ENCODE peak calls at places on chromosomes 5 and 9, in six cellular contexts. One of them, this sample, is unnamed.

GRCh38 chr9:34457266-34458012 is 931 bp downstream of the FAM219A start:
- DNase-seq in IMR-90: peak; percentile 77
- DNase-seq in upper lobe of left lung: peak; percentile 66
- DNase-seq in HCT116: no peak
- DNase-seq in sigmoid colon: peak; percentile 90
- DNase-seq in body of pancreas: peak; percentile 75
- DNase-seq in this sample: peak; percentile 56

GRCh38 chr5:138449501-138450239 is 10.8 kb downstream of the REEP2 start:
- DNase-seq in upper lobe of left lung: peak; percentile 92
- DNase-seq in HCT116: peak; percentile 52
- DNase-seq in sigmoid colon: peak; percentile 95
- DNase-seq in IMR-90: peak; percentile 75
- DNase-seq in body of pancreas: peak; percentile 90
- DNase-seq in this sample: peak; percentile 90

GRCh38 chr5:37847978-37848425 is 8.2 kb upstream of the GDNF start:
- DNase-seq in upper lobe of left lung: no peak
- DNase-seq in HCT116: no peak
- DNase-seq in body of pancreas: no peak
- DNase-seq in sigmoid colon: no peak
- DNase-seq in IMR-90: peak; percentile 77
- DNase-seq in this sample: no peak

GRCh38 chr5:116652903-116653302 is 78.3 kb upstream of the SEMA6A start:
- DNase-seq in HCT116: no peak
- DNase-seq in IMR-90: no peak
- DNase-seq in upper lobe of left lung: no peak
- DNase-seq in body of pancreas: no peak
- DNase-seq in sigmoid colon: no peak
- DNase-seq in this sample: no peak

GRCh38 chr9:74006935-74007334 is 490.2 kb upstream of the RORB start:
- DNase-seq in IMR-90: no peak
- DNase-seq in HCT116: no peak
- DNase-seq in upper lobe of left lung: no peak
- DNase-seq in body of pancreas: no peak
- DNase-seq in sigmoid colon: no peak
- DNase-seq in this sample: no peak

GRCh38 chr5:119385136-119386128 is 29.6 kb downstream of the TNFAIP8 start:
- DNase-seq in IMR-90: no peak
- DNase-seq in body of pancreas: no peak
- DNase-seq in upper lobe of left lung: no peak
- DNase-seq in HCT116: no peak
- DNase-seq in sigmoid colon: no peak
- DNase-seq in this sample: no peak

GRCh38 chr5:170333161-170333909 is 35.8 kb upstream of the LCP2 start:
- DNase-seq in IMR-90: no peak
- DNase-seq in upper lobe of left lung: peak; percentile 83
- DNase-seq in HCT116: no peak
- DNase-seq in sigmoid colon: no peak
- DNase-seq in body of pancreas: no peak
- DNase-seq in this sample: peak; percentile 43

GRCh38 chr9:31232485-31232884 is 1152.0 kb upstream of the ACO1 start:
- DNase-seq in sigmoid colon: no peak
- DNase-seq in IMR-90: no peak
- DNase-seq in HCT116: no peak
- DNase-seq in upper lobe of left lung: no peak
- DNase-seq in body of pancreas: no peak
- DNase-seq in this sample: no peak

GRCh38 chr9:71793386-71794105 is 25.2 kb upstream of the CEMIP2 start:
- DNase-seq in body of pancreas: no peak
- DNase-seq in HCT116: no peak
- DNase-seq in upper lobe of left lung: no peak
- DNase-seq in IMR-90: peak; percentile 50
- DNase-seq in sigmoid colon: no peak
- DNase-seq in this sample: no peak

GRCh38 chr5:169706070-169706469 is 69.0 kb downstream of the DOCK2 start:
- DNase-seq in sigmoid colon: no peak
- DNase-seq in upper lobe of left lung: no peak
- DNase-seq in body of pancreas: no peak
- DNase-seq in HCT116: no peak
- DNase-seq in IMR-90: no peak
- DNase-seq in this sample: no peak

GRCh38 chr5:139120521-139120920 is 77.6 kb downstream of the SIL1 start:
- DNase-seq in body of pancreas: no peak
- DNase-seq in IMR-90: no peak
- DNase-seq in sigmoid colon: no peak
- DNase-seq in upper lobe of left lung: no peak
- DNase-seq in HCT116: no peak
- DNase-seq in this sample: no peak

GRCh38 chr5:173119719-173120118 is 24.6 kb upstream of the BNIP1 start:
- DNase-seq in HCT116: no peak
- DNase-seq in IMR-90: no peak
- DNase-seq in upper lobe of left lung: no peak
- DNase-seq in body of pancreas: no peak
- DNase-seq in sigmoid colon: no peak
- DNase-seq in this sample: no peak

GRCh38 chr5:54257366-54258118 is 52.8 kb downstream of the ARL15 start:
- DNase-seq in upper lobe of left lung: no peak
- DNase-seq in HCT116: no peak
- DNase-seq in sigmoid colon: no peak
- DNase-seq in body of pancreas: no peak
- DNase-seq in IMR-90: peak; percentile 29
- DNase-seq in this sample: no peak

GRCh38 chr9:14661421-14662059 is 31.7 kb downstream of the ZDHHC21 start:
- DNase-seq in sigmoid colon: no peak
- DNase-seq in upper lobe of left lung: no peak
- DNase-seq in HCT116: no peak
- DNase-seq in body of pancreas: no peak
- DNase-seq in IMR-90: peak; percentile 43
- DNase-seq in this sample: no peak

GRCh38 chr5:113984928-113985327 is 376.9 kb upstream of the KCNN2 start:
- DNase-seq in body of pancreas: peak; percentile 28
- DNase-seq in HCT116: no peak
- DNase-seq in upper lobe of left lung: no peak
- DNase-seq in IMR-90: no peak
- DNase-seq in sigmoid colon: no peak
- DNase-seq in this sample: no peak

GRCh38 chr5:78533356-78533755 is 115.2 kb downstream of the LHFPL2 start:
- DNase-seq in sigmoid colon: peak; percentile 26
- DNase-seq in IMR-90: peak; percentile 38
- DNase-seq in HCT116: no peak
- DNase-seq in upper lobe of left lung: no peak
- DNase-seq in body of pancreas: no peak
- DNase-seq in this sample: no peak

GRCh38 chr9:21078702-21079101 is 960 bp upstream of the IFNB1 start:
- DNase-seq in upper lobe of left lung: no peak
- DNase-seq in HCT116: no peak
- DNase-seq in sigmoid colon: no peak
- DNase-seq in IMR-90: no peak
- DNase-seq in body of pancreas: no peak
- DNase-seq in this sample: no peak

GRCh38 chr5:111227805-111228204 is 3.6 kb downstream of the CAMK4 start:
- DNase-seq in HCT116: no peak
- DNase-seq in IMR-90: peak; percentile 16
- DNase-seq in sigmoid colon: no peak
- DNase-seq in upper lobe of left lung: no peak
- DNase-seq in body of pancreas: no peak
- DNase-seq in this sample: peak; percentile 25

GRCh38 chr9:91253488-91253887 is 108.2 kb downstream of the AUH start:
- DNase-seq in body of pancreas: no peak
- DNase-seq in upper lobe of left lung: no peak
- DNase-seq in IMR-90: peak; percentile 31
- DNase-seq in HCT116: peak; percentile 6
- DNase-seq in sigmoid colon: no peak
- DNase-seq in this sample: no peak

GRCh38 chr9:112072721-112073553 is 102.2 kb downstream of the SUSD1 start:
- DNase-seq in upper lobe of left lung: no peak
- DNase-seq in body of pancreas: no peak
- DNase-seq in sigmoid colon: no peak
- DNase-seq in HCT116: no peak
- DNase-seq in IMR-90: peak; percentile 98
- DNase-seq in this sample: peak; percentile 6

DNA sequence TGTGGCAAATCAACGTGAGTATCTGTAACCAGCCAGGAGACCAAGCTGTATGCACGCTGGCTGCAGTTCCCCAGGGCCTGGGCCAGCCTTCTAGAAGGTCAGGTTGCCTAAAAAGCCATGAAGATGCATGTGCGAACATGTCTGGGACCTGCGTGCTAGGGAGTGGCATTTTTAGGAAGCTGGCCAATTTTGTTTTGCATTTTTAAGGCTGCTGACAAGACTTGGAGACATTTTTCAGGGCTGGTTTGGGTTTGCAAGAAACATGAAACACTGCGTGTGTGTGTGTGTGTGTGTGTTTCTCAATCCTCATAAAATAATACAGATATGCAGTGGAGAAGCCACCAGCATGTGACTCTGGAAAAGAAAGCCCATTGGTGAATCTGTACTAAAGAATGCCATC is 5.1 kb downstream of the TGFBI start:
- DNase-seq in IMR-90: no peak
- DNase-seq in upper lobe of left lung: no peak
- DNase-seq in sigmoid colon: peak; percentile 47
- DNase-seq in body of pancreas: no peak
- DNase-seq in HCT116: no peak
- DNase-seq in this sample: no peak
- H3K4me1 ChIP-seq in IMR-90: peaks cover 21% of the 10 kb centered on the region
- H3K4me1 ChIP-seq in upper lobe of left lung: peaks cover 7% of the 10 kb centered on the region
- H3K4me1 ChIP-seq in sigmoid colon: peaks cover 54% of the 10 kb centered on the region
- H3K4me1 ChIP-seq in body of pancreas: peaks cover 8% of the 10 kb centered on the region
- H3K4me1 ChIP-seq in HCT116: no peaks in the 10 kb centered on the region
- H3K4me1 ChIP-seq in this sample: peaks cover 44% of the 10 kb centered on the region

DNA sequence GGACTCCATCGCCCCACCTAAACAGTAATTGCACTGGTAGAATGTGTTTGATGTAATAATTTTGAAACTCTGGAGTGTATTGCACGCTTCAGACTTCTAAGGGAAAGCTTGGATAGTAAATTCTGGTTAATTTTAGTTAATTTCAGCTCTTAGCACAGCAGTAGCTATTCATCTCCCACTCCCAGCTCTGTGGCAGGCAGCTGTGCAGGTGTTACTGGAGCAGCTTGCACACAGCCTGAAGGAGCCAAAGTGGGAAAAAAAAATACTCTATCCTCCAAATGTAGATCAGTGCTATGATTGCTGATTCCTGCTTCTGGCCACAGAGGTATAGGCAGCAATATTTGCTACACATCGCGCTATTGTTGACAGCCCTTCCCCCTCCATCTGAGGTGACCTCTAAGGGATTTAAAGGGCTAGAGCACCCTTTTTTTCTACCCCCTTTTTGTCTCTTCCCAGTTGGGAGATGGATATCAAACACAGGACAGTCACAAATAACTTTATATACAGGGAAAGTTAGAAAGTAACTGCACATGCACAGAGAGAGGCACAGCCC is 97.4 kb downstream of the KCTD16 start:
- DNase-seq in sigmoid colon: no peak
- DNase-seq in IMR-90: no peak
- DNase-seq in HCT116: no peak
- DNase-seq in upper lobe of left lung: no peak
- DNase-seq in body of pancreas: no peak
- DNase-seq in this sample: no peak
- TF ChIP-seq POLR2A in sigmoid colon: no peak
- TF ChIP-seq POLR2A in IMR-90: no peak
- TF ChIP-seq POLR2A in HCT116: no peak
- TF ChIP-seq POLR2A in upper lobe of left lung: no peak
- TF ChIP-seq POLR2A in body of pancreas: no peak
- TF ChIP-seq POLR2A in this sample: no peak

DNA sequence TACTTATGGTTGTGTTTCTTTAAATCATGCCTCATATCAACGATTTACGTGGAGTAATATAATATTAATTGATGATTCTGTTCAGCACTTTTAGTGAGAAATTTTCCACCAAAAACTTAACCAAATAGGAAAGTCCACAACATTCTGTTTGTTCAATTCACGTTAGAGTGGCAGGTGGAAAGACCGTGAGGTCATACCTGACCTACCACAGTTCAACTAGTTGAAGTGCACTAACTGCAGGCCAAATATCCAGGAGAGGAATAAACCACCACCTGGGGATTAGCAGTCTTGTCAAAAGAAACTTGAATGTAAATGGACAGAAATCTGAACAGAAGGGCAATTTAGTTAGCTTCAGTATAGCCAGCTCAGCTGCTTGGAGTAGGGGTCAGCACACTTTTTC is 577.7 kb downstream of the KIF4B start:
- DNase-seq in upper lobe of left lung: no peak
- DNase-seq in sigmoid colon: no peak
- DNase-seq in body of pancreas: no peak
- DNase-seq in IMR-90: no peak
- DNase-seq in HCT116: no peak
- DNase-seq in this sample: no peak
- H3K4me1 ChIP-seq in upper lobe of left lung: no peaks in the 10 kb centered on the region
- H3K4me1 ChIP-seq in sigmoid colon: no peaks in the 10 kb centered on the region
- H3K4me1 ChIP-seq in body of pancreas: no peaks in the 10 kb centered on the region
- H3K4me1 ChIP-seq in IMR-90: no peaks in the 10 kb centered on the region
- H3K4me1 ChIP-seq in HCT116: no peaks in the 10 kb centered on the region
- H3K4me1 ChIP-seq in this sample: no peaks in the 10 kb centered on the region

GRCh38 chr9:36939655-36940578 is 94.2 kb downstream of the PAX5 start:
- DNase-seq in upper lobe of left lung: peak; percentile 9
- DNase-seq in HCT116: no peak
- DNase-seq in sigmoid colon: no peak
- DNase-seq in IMR-90: no peak
- DNase-seq in body of pancreas: no peak
- DNase-seq in this sample: no peak

GRCh38 chr9:36942891-36943290 is 91.2 kb downstream of the PAX5 start:
- DNase-seq in HCT116: no peak
- DNase-seq in body of pancreas: no peak
- DNase-seq in IMR-90: no peak
- DNase-seq in upper lobe of left lung: peak; percentile 5
- DNase-seq in sigmoid colon: peak; percentile 29
- DNase-seq in this sample: no peak

GRCh38 chr9:36939214-36939613 is 94.9 kb downstream of the PAX5 start:
- DNase-seq in upper lobe of left lung: peak; percentile 6
- DNase-seq in body of pancreas: no peak
- DNase-seq in sigmoid colon: no peak
- DNase-seq in HCT116: no peak
- DNase-seq in IMR-90: no peak
- DNase-seq in this sample: no peak

GRCh38 chr9:36941441-36941840 is 92.6 kb downstream of the PAX5 start:
- DNase-seq in sigmoid colon: no peak
- DNase-seq in IMR-90: no peak
- DNase-seq in HCT116: no peak
- DNase-seq in upper lobe of left lung: peak; percentile 8
- DNase-seq in body of pancreas: no peak
- DNase-seq in this sample: no peak

GRCh38 chr9:36940881-36941280 is 93.2 kb downstream of the PAX5 start:
- DNase-seq in body of pancreas: no peak
- DNase-seq in sigmoid colon: no peak
- DNase-seq in IMR-90: no peak
- DNase-seq in HCT116: no peak
- DNase-seq in upper lobe of left lung: peak; percentile 2
- DNase-seq in this sample: no peak
- TF ChIP-seq POLR2A in body of pancreas: no peak
- TF ChIP-seq POLR2A in sigmoid colon: no peak
- TF ChIP-seq POLR2A in IMR-90: no peak
- TF ChIP-seq POLR2A in HCT116: no peak
- TF ChIP-seq POLR2A in upper lobe of left lung: no peak
- TF ChIP-seq POLR2A in this sample: no peak

GRCh38 chr5:98929123-98929981 is 545 bp upstream of the CHD1 start:
- DNase-seq in IMR-90: peak; percentile 95
- DNase-seq in sigmoid colon: peak; percentile 98
- DNase-seq in upper lobe of left lung: peak; percentile 96
- DNase-seq in body of pancreas: peak; percentile 90
- DNase-seq in HCT116: peak; percentile 90
- DNase-seq in this sample: peak; percentile 94
- H3K4me1 ChIP-seq in IMR-90: no peaks in the 10 kb centered on the region
- H3K4me1 ChIP-seq in sigmoid colon: peaks cover 44% of the 10 kb centered on the region
- H3K4me1 ChIP-seq in upper lobe of left lung: peaks cover 42% of the 10 kb centered on the region
- H3K4me1 ChIP-seq in body of pancreas: peaks cover 43% of the 10 kb centered on the region
- H3K4me1 ChIP-seq in HCT116: peaks cover 22% of the 10 kb centered on the region
- H3K4me1 ChIP-seq in this sample: peaks cover 56% of the 10 kb centered on the region

GRCh38 chr9:131276107-131276888 is at the start of gene FAM78A:
- DNase-seq in body of pancreas: no peak
- DNase-seq in sigmoid colon: no peak
- DNase-seq in HCT116: no peak
- DNase-seq in upper lobe of left lung: peak; percentile 74
- DNase-seq in IMR-90: no peak
- DNase-seq in this sample: peak; percentile 57
- TF ChIP-seq POLR2A in body of pancreas: peak; percentile 16
- TF ChIP-seq POLR2A in sigmoid colon: no peak
- TF ChIP-seq POLR2A in HCT116: no peak
- TF ChIP-seq POLR2A in upper lobe of left lung: peak; percentile 6
- TF ChIP-seq POLR2A in IMR-90: no peak
- TF ChIP-seq POLR2A in this sample: no peak